ENCODE peak calls at places on chromosome 22, in ten cellular contexts. H, W, R, C, O, Y, L, G, A and M are unnamed samples.
A peak's percentile ranks its signal among the peaks of the same experiment; 100 is the strongest.

GRCh38 chr22:41532908-41533825 is 11.1 kb downstream of the POLR3H start:
- ATAC-seq in H (peak; percentile 76), W (peak; percentile 83), R (peak; percentile 75), C (peak; percentile 73), O (peak; percentile 76), Y (peak; percentile 88), L (peak; percentile 85), G (peak; percentile 84), A (peak; percentile 85), M (peak; percentile 79)

GRCh38 chr22:27241430-27242110 is 560.0 kb downstream of the MN1 start:
- ATAC-seq in H (peak; percentile 54), W (no peak), R (no peak), C (peak; percentile 29), O (peak; percentile 89), Y (no peak), L (no peak), G (no peak), A (no peak), M (no peak)

GRCh38 chr22:35154937-35155387 is 89.0 kb downstream of the ISX start:
- ATAC-seq in H (no peak), W (no peak), R (no peak), C (peak; percentile 86), O (peak; percentile 88), Y (no peak), L (no peak), G (no peak), A (peak; percentile 54), M (peak; percentile 68)

GRCh38 chr22:45910928-45911467 is 66.0 kb downstream of the WNT7B start:
- ATAC-seq in H (no peak), W (no peak), R (no peak), C (no peak), O (no peak), Y (no peak), L (no peak), G (no peak), A (no peak), M (no peak)

GRCh38 chr22:39994046-39994565 is 648 bp upstream of the FAM83F start:
- ATAC-seq in H (no peak), W (peak; percentile 89), R (no peak), C (no peak), O (no peak), Y (peak; percentile 65), L (peak; percentile 81), G (peak; percentile 61), A (peak; percentile 78), M (peak; percentile 34)

GRCh38 chr22:26313291-26313690 is 115.8 kb upstream of the ASPHD2 start:
- ATAC-seq in H (no peak), W (no peak), R (no peak), C (no peak), O (no peak), Y (no peak), L (no peak), G (no peak), A (no peak), M (no peak)

GRCh38 chr22:17824452-17824851 is 50.2 kb upstream of the BID start:
- ATAC-seq in H (no peak), W (no peak), R (no peak), C (no peak), O (no peak), Y (no peak), L (no peak), G (no peak), A (no peak), M (no peak)

GRCh38 chr22:40552070-40552469 is 84.4 kb downstream of the MRTFA start:
- ATAC-seq in H (no peak), W (no peak), R (no peak), C (no peak), O (no peak), Y (no peak), L (no peak), G (no peak), A (no peak), M (no peak)

GRCh38 chr22:30425616-30426394 is at the start of gene MTFP1:
- ATAC-seq in H (no peak), W (no peak), R (peak; percentile 13), C (peak; percentile 30), O (peak; percentile 29), Y (no peak), L (peak; percentile 6), G (no peak), A (no peak), M (no peak)

GRCh38 chr22:28369849-28370248 is 309.8 kb downstream of the TTC28 start:
- ATAC-seq in H (no peak), W (no peak), R (peak; percentile 91), C (no peak), O (no peak), Y (no peak), L (no peak), G (no peak), A (peak; percentile 88), M (no peak)

GRCh38 chr22:21937821-21938070 is 14.9 kb downstream of the PPM1F start:
- ATAC-seq in H (peak; percentile 70), W (no peak), R (no peak), C (no peak), O (peak; percentile 58), Y (no peak), L (no peak), G (no peak), A (no peak), M (no peak)

GRCh38 chr22:35752172-35752832 is 34.6 kb downstream of the APOL5 start:
- ATAC-seq in H (no peak), W (no peak), R (no peak), C (no peak), O (no peak), Y (no peak), L (no peak), G (peak; percentile 49), A (no peak), M (no peak)

GRCh38 chr22:47484960-47485571 is 722.6 kb downstream of the TBC1D22A start:
- ATAC-seq in H (no peak), W (no peak), R (no peak), C (no peak), O (no peak), Y (peak; percentile 55), L (no peak), G (no peak), A (no peak), M (no peak)

GRCh38 chr22:26536056-26536761 is 23.9 kb upstream of the TFIP11 start:
- ATAC-seq in H (no peak), W (no peak), R (no peak), C (no peak), O (peak; percentile 49), Y (peak; percentile 45), L (no peak), G (peak; percentile 9), A (no peak), M (no peak)

GRCh38 chr22:41001722-41002122 is 50.5 kb downstream of the RBX1 start:
- ATAC-seq in H (no peak), W (no peak), R (no peak), C (peak; percentile 68), O (peak; percentile 21), Y (no peak), L (no peak), G (no peak), A (no peak), M (no peak)

GRCh38 chr22:45608763-45609180 is 62.9 kb upstream of the ATXN10 start:
- ATAC-seq in H (no peak), W (peak; percentile 70), R (peak; percentile 79), C (no peak), O (no peak), Y (peak; percentile 88), L (peak; percentile 78), G (no peak), A (peak; percentile 87), M (no peak)

GRCh38 chr22:22920104-22920654 is 32.6 kb downstream of the IGLL5 start:
- ATAC-seq in H (no peak), W (no peak), R (no peak), C (no peak), O (no peak), Y (no peak), L (no peak), G (no peak), A (no peak), M (peak; percentile 3)

GRCh38 chr22:42732071-42732470 is 11.4 kb upstream of the A4GALT start:
- ATAC-seq in H (no peak), W (no peak), R (no peak), C (no peak), O (no peak), Y (no peak), L (no peak), G (no peak), A (no peak), M (no peak)

GRCh38 chr22:38266120-38266519 is 6.7 kb downstream of the TMEM184B start:
- ATAC-seq in H (no peak), W (no peak), R (no peak), C (no peak), O (peak; percentile 58), Y (no peak), L (no peak), G (no peak), A (no peak), M (no peak)

GRCh38 chr22:45731798-45732495 is 60.3 kb downstream of the ATXN10 start:
- ATAC-seq in H (no peak), W (no peak), R (no peak), C (no peak), O (no peak), Y (no peak), L (no peak), G (no peak), A (no peak), M (no peak)

GRCh38 chr22:35381424-35381772 is 502 bp downstream of the HMOX1 start:
- ATAC-seq in H (no peak), W (no peak), R (no peak), C (peak; percentile 19), O (no peak), Y (no peak), L (no peak), G (no peak), A (no peak), M (no peak)

GRCh38 chr22:36343720-36344105 is 44.1 kb downstream of the MYH9 start:
- ATAC-seq in H (peak; percentile 5), W (no peak), R (no peak), C (peak; percentile 59), O (peak; percentile 69), Y (no peak), L (no peak), G (no peak), A (no peak), M (no peak)

GRCh38 chr22:31378123-31378522 is 21.3 kb upstream of the DRG1 start:
- ATAC-seq in H (no peak), W (no peak), R (no peak), C (no peak), O (no peak), Y (no peak), L (no peak), G (no peak), A (no peak), M (no peak)

GRCh38 chr22:25942989-25943411 is 201.0 kb downstream of the MYO18B start:
- ATAC-seq in H (no peak), W (no peak), R (no peak), C (no peak), O (peak; percentile 83), Y (no peak), L (no peak), G (no peak), A (no peak), M (no peak)